ENCODE peak calls at places on chromosomes 4 and X, in five cellular contexts. One of them, this sample, is unnamed.

GRCh38 chr4:97582890-97583289 is 560.4 kb downstream of the STPG2 start:
- DNase-seq in RKO: no peak
- DNase-seq in caudate nucleus: no peak
- DNase-seq in EH: no peak
- DNase-seq in OCI-LY7: no peak
- DNase-seq in this sample: no peak

GRCh38 chr4:139099366-139099982 is 77.5 kb downstream of the ELF2 start:
- DNase-seq in caudate nucleus: no peak
- DNase-seq in OCI-LY7: peak; percentile 90
- DNase-seq in EH: peak; percentile 79
- DNase-seq in RKO: peak; percentile 83
- DNase-seq in this sample: peak; percentile 71

GRCh38 chr4:120156115-120156718 is 89.6 kb upstream of the MAD2L1 start:
- DNase-seq in caudate nucleus: no peak
- DNase-seq in RKO: peak; percentile 75
- DNase-seq in EH: peak; percentile 66
- DNase-seq in OCI-LY7: peak; percentile 81
- DNase-seq in this sample: no peak

GRCh38 chrX:38561951-38562719 is 793 bp downstream of the TSPAN7 start:
- DNase-seq in OCI-LY7: no peak
- DNase-seq in EH: no peak
- DNase-seq in RKO: no peak
- DNase-seq in caudate nucleus: no peak
- DNase-seq in this sample: peak; percentile 44

GRCh38 chrX:70172226-70172625 is 5.1 kb upstream of the DGAT2L6 start:
- DNase-seq in caudate nucleus: no peak
- DNase-seq in EH: peak; percentile 15
- DNase-seq in OCI-LY7: no peak
- DNase-seq in RKO: no peak
- DNase-seq in this sample: no peak

GRCh38 chrX:96756491-96756890 is 71.8 kb downstream of the DIAPH2 start:
- DNase-seq in EH: no peak
- DNase-seq in caudate nucleus: no peak
- DNase-seq in RKO: no peak
- DNase-seq in OCI-LY7: no peak
- DNase-seq in this sample: no peak

GRCh38 chr4:13166214-13166613 is 317.9 kb downstream of the RAB28 start:
- DNase-seq in EH: no peak
- DNase-seq in RKO: no peak
- DNase-seq in OCI-LY7: no peak
- DNase-seq in caudate nucleus: no peak
- DNase-seq in this sample: no peak

GRCh38 chr4:8316911-8317351 is 47.4 kb downstream of the HTRA3 start:
- DNase-seq in EH: no peak
- DNase-seq in caudate nucleus: no peak
- DNase-seq in OCI-LY7: no peak
- DNase-seq in RKO: no peak
- DNase-seq in this sample: peak; percentile 25

GRCh38 chrX:39819921-39820849 is 277.6 kb downstream of the BCOR start:
- DNase-seq in caudate nucleus: no peak
- DNase-seq in EH: no peak
- DNase-seq in OCI-LY7: no peak
- DNase-seq in RKO: no peak
- DNase-seq in this sample: peak; percentile 49

GRCh38 chr4:61752617-61753016 is 552.5 kb downstream of the ADGRL3 start:
- DNase-seq in EH: no peak
- DNase-seq in RKO: no peak
- DNase-seq in caudate nucleus: no peak
- DNase-seq in OCI-LY7: no peak
- DNase-seq in this sample: no peak

GRCh38 chrX:56564182-56564885 is 907 bp downstream of the UBQLN2 start:
- DNase-seq in OCI-LY7: peak; percentile 39
- DNase-seq in RKO: peak; percentile 60
- DNase-seq in caudate nucleus: no peak
- DNase-seq in EH: peak; percentile 32
- DNase-seq in this sample: no peak

GRCh38 chr4:123749408-123749807 is 352.8 kb downstream of the SPRY1 start:
- DNase-seq in caudate nucleus: no peak
- DNase-seq in OCI-LY7: no peak
- DNase-seq in RKO: no peak
- DNase-seq in EH: no peak
- DNase-seq in this sample: no peak

GRCh38 chr4:79585834-79586233 is 177.8 kb upstream of the GK2 start:
- DNase-seq in OCI-LY7: no peak
- DNase-seq in RKO: no peak
- DNase-seq in caudate nucleus: no peak
- DNase-seq in EH: no peak
- DNase-seq in this sample: peak; percentile 77

GRCh38 chr4:133045288-133045687 is 103.8 kb upstream of the PCDH10 start:
- DNase-seq in RKO: no peak
- DNase-seq in OCI-LY7: no peak
- DNase-seq in caudate nucleus: no peak
- DNase-seq in EH: no peak
- DNase-seq in this sample: no peak

GRCh38 chr4:4394644-4395043 is 7.7 kb downstream of the NSG1 start:
- DNase-seq in RKO: no peak
- DNase-seq in OCI-LY7: no peak
- DNase-seq in caudate nucleus: no peak
- DNase-seq in EH: peak; percentile 19
- DNase-seq in this sample: no peak

GRCh38 chrX:36443007-36443406 is 523.5 kb downstream of the CFAP47 start:
- DNase-seq in caudate nucleus: no peak
- DNase-seq in RKO: no peak
- DNase-seq in EH: no peak
- DNase-seq in OCI-LY7: no peak
- DNase-seq in this sample: no peak

GRCh38 chr4:145679991-145680455 is at the start of gene C4orf51:
- DNase-seq in RKO: peak; percentile 27
- DNase-seq in OCI-LY7: no peak
- DNase-seq in caudate nucleus: no peak
- DNase-seq in EH: peak; percentile 67
- DNase-seq in this sample: no peak

GRCh38 chrX:1516596-1517104 is 20.3 kb downstream of the P2RY8 start:
- DNase-seq in OCI-LY7: no peak
- DNase-seq in caudate nucleus: no peak
- DNase-seq in RKO: no peak
- DNase-seq in EH: no peak
- DNase-seq in this sample: no peak

GRCh38 chr4:92121099-92121498 is 182.7 kb upstream of the GRID2 start:
- DNase-seq in RKO: no peak
- DNase-seq in caudate nucleus: no peak
- DNase-seq in EH: no peak
- DNase-seq in OCI-LY7: no peak
- DNase-seq in this sample: no peak

GRCh38 chr4:141041021-141041476 is 92.2 kb downstream of the RNF150 start:
- DNase-seq in caudate nucleus: no peak
- DNase-seq in RKO: no peak
- DNase-seq in OCI-LY7: no peak
- DNase-seq in EH: peak; percentile 70
- DNase-seq in this sample: no peak

GRCh38 chrX:49037883-49038475 is 5.2 kb downstream of the TFE3 start:
- DNase-seq in OCI-LY7: no peak
- DNase-seq in caudate nucleus: no peak
- DNase-seq in EH: peak; percentile 63
- DNase-seq in RKO: peak; percentile 56
- DNase-seq in this sample: no peak

GRCh38 chr4:97548186-97548585 is 595.1 kb downstream of the STPG2 start:
- DNase-seq in RKO: no peak
- DNase-seq in OCI-LY7: no peak
- DNase-seq in EH: no peak
- DNase-seq in caudate nucleus: no peak
- DNase-seq in this sample: no peak

GRCh38 chrX:106177106-106177981 is 9.2 kb downstream of the PWWP3B start:
- DNase-seq in EH: no peak
- DNase-seq in RKO: no peak
- DNase-seq in caudate nucleus: peak; percentile 1
- DNase-seq in OCI-LY7: no peak
- DNase-seq in this sample: peak; percentile 79

GRCh38 chrX:47264507-47265173 is 31.8 kb downstream of the USP11 start:
- DNase-seq in RKO: peak; percentile 60
- DNase-seq in caudate nucleus: no peak
- DNase-seq in OCI-LY7: no peak
- DNase-seq in EH: peak; percentile 17
- DNase-seq in this sample: no peak

GRCh38 chr4:26458104-26458503 is 32.2 kb downstream of the CCKAR start:
- DNase-seq in RKO: no peak
- DNase-seq in OCI-LY7: peak; percentile 35
- DNase-seq in EH: peak; percentile 9
- DNase-seq in caudate nucleus: no peak
- DNase-seq in this sample: no peak

GRCh38 chr4:104983615-104984179 is 163.0 kb upstream of the TET2 start:
- DNase-seq in EH: no peak
- DNase-seq in caudate nucleus: no peak
- DNase-seq in RKO: no peak
- DNase-seq in OCI-LY7: no peak
- DNase-seq in this sample: no peak

GRCh38 chrX:81291996-81292395 is 90.1 kb downstream of the SH3BGRL start:
- DNase-seq in caudate nucleus: no peak
- DNase-seq in RKO: no peak
- DNase-seq in OCI-LY7: peak; percentile 16
- DNase-seq in EH: no peak
- DNase-seq in this sample: no peak

GRCh38 chr4:72666910-72667309 is 97.9 kb upstream of the ADAMTS3 start:
- DNase-seq in OCI-LY7: no peak
- DNase-seq in EH: no peak
- DNase-seq in RKO: no peak
- DNase-seq in caudate nucleus: no peak
- DNase-seq in this sample: peak; percentile 84

GRCh38 chrX:101415180-101416130 is 7.4 kb downstream of the HNRNPH2 start:
- DNase-seq in EH: peak; percentile 70
- DNase-seq in OCI-LY7: peak; percentile 64
- DNase-seq in caudate nucleus: no peak
- DNase-seq in RKO: peak; percentile 84
- DNase-seq in this sample: peak; percentile 31

GRCh38 chr4:74523076-74523475 is 78.1 kb downstream of the AREG start:
- DNase-seq in caudate nucleus: no peak
- DNase-seq in EH: peak; percentile 51
- DNase-seq in RKO: no peak
- DNase-seq in OCI-LY7: no peak
- DNase-seq in this sample: no peak

GRCh38 chrX:2187352-2188115 is 313.2 kb downstream of the DHRSX start:
- DNase-seq in caudate nucleus: no peak
- DNase-seq in OCI-LY7: no peak
- DNase-seq in RKO: no peak
- DNase-seq in EH: no peak
- DNase-seq in this sample: no peak

GRCh38 chrX:39827959-39828358 is 269.8 kb downstream of the BCOR start:
- DNase-seq in OCI-LY7: peak; percentile 74
- DNase-seq in EH: no peak
- DNase-seq in RKO: no peak
- DNase-seq in caudate nucleus: no peak
- DNase-seq in this sample: no peak

GRCh38 chrX:69133561-69134542 is 31.4 kb downstream of the PJA1 start:
- DNase-seq in RKO: peak; percentile 76
- DNase-seq in caudate nucleus: no peak
- DNase-seq in EH: peak; percentile 87
- DNase-seq in OCI-LY7: peak; percentile 25
- DNase-seq in this sample: peak; percentile 81

GRCh38 chrX:40170830-40171512 is 73.2 kb upstream of the BCOR start:
- DNase-seq in OCI-LY7: peak; percentile 62
- DNase-seq in caudate nucleus: no peak
- DNase-seq in RKO: peak; percentile 45
- DNase-seq in EH: peak; percentile 17
- DNase-seq in this sample: peak; percentile 54

GRCh38 chr4:7021930-7022658 is 21.1 kb upstream of the TADA2B start:
- DNase-seq in caudate nucleus: no peak
- DNase-seq in OCI-LY7: no peak
- DNase-seq in RKO: no peak
- DNase-seq in EH: peak; percentile 99
- DNase-seq in this sample: no peak

GRCh38 chr4:152843476-152844107 is 63.8 kb downstream of the ARFIP1 start:
- DNase-seq in caudate nucleus: no peak
- DNase-seq in RKO: no peak
- DNase-seq in EH: no peak
- DNase-seq in OCI-LY7: no peak
- DNase-seq in this sample: peak; percentile 30

GRCh38 chr4:38132140-38132673 is 172.0 kb downstream of the PTTG2 start:
- DNase-seq in caudate nucleus: no peak
- DNase-seq in OCI-LY7: no peak
- DNase-seq in RKO: peak; percentile 9
- DNase-seq in EH: peak; percentile 95
- DNase-seq in this sample: no peak

GRCh38 chrX:134158821-134159512 is 78.0 kb upstream of the CCDC160 start:
- DNase-seq in EH: no peak
- DNase-seq in caudate nucleus: no peak
- DNase-seq in OCI-LY7: no peak
- DNase-seq in RKO: no peak
- DNase-seq in this sample: no peak

This sample was measured in H9.